ENCODE peak calls at places on chromosomes 2 and 18, in seven cellular contexts. J is breast epithelium; K is testis; W is small intestine; D is fibroblast of lung; V is CD4-positive, alpha-beta T cell; E is MM.1S. S is an unnamed sample. For H3K27me3, the result is how much of the 10 kb centered on the place peaks cover.

GRCh38 chr18:49193896-49194295 is 243.1 kb upstream of the SMAD7 start:
- DNase-seq in J (no peak), K (no peak), W (no peak), D (no peak), V (no peak), E (no peak), S (no peak)

GRCh38 chr2:20113004-20113796 is 61.8 kb upstream of the LAPTM4A start:
- DNase-seq in J (no peak), K (no peak), W (no peak), D (no peak), V (no peak), E (no peak), S (no peak)

GRCh38 chr2:41042343-41042742 is 590.5 kb upstream of the SLC8A1 start:
- DNase-seq in J (no peak), K (no peak), W (no peak), D (no peak), V (no peak), E (no peak), S (no peak)

GRCh38 chr18:36693931-36694661 is 134.7 kb downstream of the TPGS2 start:
- DNase-seq in J (no peak), K (no peak), W (peak), D (peak), V (no peak), E (no peak), S (no peak)

GRCh38 chr2:128988974-128989373 is 670.3 kb upstream of the HS6ST1 start:
- DNase-seq in J (no peak), K (no peak), W (no peak), D (no peak), V (no peak), E (no peak), S (no peak)

GRCh38 chr18:73653836-73654235 is 493.8 kb downstream of the FBXO15 start:
- DNase-seq in J (no peak), K (no peak), W (no peak), D (no peak), V (no peak), E (no peak), S (no peak)

GRCh38 chr2:144244938-144245337 is 275.0 kb downstream of the ZEB2 start:
- DNase-seq in J (no peak), K (no peak), W (no peak), D (no peak), V (no peak), E (no peak), S (no peak)

GRCh38 chr2:174350018-174350417 is 15.3 kb downstream of the SP9 start:
- DNase-seq in J (no peak), K (no peak), W (no peak), D (no peak), V (no peak), E (peak), S (no peak)

GRCh38 chr2:180657054-180657453 is 323.4 kb upstream of the UBE2E3 start:
- DNase-seq in J (no peak), K (no peak), W (peak), D (peak), V (no peak), E (no peak), S (no peak)

GRCh38 chr18:79950440-79951341 is 762 bp downstream of the SLC66A2 start:
- DNase-seq in J (no peak), K (peak), W (peak), D (peak), V (no peak), E (no peak), S (no peak)

GRCh38 chr2:220572385-220572784 is 945.0 kb downstream of the SLC4A3 start:
- DNase-seq in J (no peak), K (no peak), W (no peak), D (peak), V (no peak), E (no peak), S (no peak)

DNA sequence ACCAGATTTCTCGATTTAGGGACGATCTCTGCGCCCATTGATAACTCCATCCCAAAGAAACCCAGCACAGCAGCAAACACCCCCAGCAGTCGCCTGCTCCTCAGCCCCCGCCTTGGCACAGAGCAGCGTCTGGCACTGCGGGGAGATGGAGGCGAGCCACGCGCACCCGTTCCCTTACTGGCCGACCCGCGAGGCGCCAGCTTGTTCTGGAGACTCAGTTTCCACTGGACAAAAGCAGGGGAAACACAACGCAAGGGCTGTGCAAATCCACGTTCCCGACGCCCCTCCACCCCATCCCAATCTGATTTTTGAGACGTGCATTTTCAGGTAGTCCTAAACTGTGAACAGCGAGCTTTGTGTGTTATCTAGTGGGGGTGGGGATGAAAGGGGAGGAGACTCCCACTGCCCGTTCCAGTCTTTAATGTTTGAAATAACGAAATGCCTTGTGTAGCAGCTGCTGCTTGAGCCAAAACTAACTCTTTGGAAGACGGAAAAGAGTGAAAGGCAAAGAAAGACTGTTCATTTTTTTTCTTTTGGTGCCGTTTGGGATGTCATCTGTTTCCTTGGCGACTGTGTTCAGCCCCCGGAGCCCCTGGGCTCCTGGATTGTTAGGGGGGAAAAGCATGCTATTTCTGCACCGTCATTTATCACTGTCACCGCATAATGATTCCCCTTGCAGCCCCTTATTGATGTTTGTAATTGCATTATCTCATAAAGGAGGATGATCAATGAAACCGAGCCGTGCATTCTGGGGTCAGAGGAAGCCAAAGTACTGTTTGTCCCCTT is 143.3 kb downstream of the MEIS1 start:
- DNase-seq in J (no peak), K (no peak), W (no peak), D (no peak), V (no peak), E (no peak), S (no peak)
- H3K27me3 ChIP-seq in J (half or more), K (under half), W (under half), D (under half), V (half or more), E (under half), S (half or more)

GRCh38 chr2:70942900-70943871 is 7.5 kb downstream of the ATP6V1B1 start:
- DNase-seq in J (no peak), K (no peak), W (no peak), D (peak), V (no peak), E (no peak), S (no peak)
- H3K27me3 ChIP-seq in J (under half), K (under half), W (under half), D (under half), V (under half), E (under half), S (under half)

DNA sequence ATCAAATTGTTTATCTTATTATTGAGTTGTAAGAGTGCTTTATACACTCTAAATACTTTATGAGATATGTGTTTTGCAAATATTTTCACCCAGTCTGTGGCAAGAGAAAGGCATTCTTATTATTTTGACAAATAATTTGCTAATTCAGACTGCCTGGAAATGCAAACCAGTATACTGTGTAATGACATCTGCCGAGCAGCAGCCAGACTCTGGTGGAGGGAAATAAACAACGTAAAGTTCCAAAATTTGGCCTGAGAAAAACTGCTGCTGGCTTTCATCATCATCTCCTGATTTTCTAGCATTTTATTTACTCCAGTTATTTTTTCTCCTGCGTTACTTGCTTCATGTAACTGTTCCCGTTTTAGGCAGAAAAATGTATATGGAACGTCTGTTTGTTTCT is 161.6 kb downstream of the RNF152 start:
- DNase-seq in J (no peak), K (peak), W (no peak), D (no peak), V (no peak), E (no peak), S (no peak)
- H3K27me3 ChIP-seq in J (under half), K (under half), W (under half), D (under half), V (under half), E (under half), S (under half)

GRCh38 chr2:176193048-176193447 is 4.6 kb downstream of the HOXD1 start:
- DNase-seq in J (no peak), K (no peak), W (no peak), D (no peak), V (no peak), E (no peak), S (no peak)

GRCh38 chr2:176188218-176188968 is at the start of gene HOXD1:
- DNase-seq in J (no peak), K (peak), W (no peak), D (peak), V (no peak), E (peak), S (no peak)

GRCh38 chr2:176189666-176190641 is 1.5 kb downstream of the HOXD1 start:
- DNase-seq in J (no peak), K (no peak), W (no peak), D (no peak), V (no peak), E (no peak), S (no peak)

GRCh38 chr2:176188969-176189665 is 649 bp downstream of the HOXD1 start:
- DNase-seq in J (no peak), K (peak), W (no peak), D (no peak), V (no peak), E (no peak), S (no peak)

DNA sequence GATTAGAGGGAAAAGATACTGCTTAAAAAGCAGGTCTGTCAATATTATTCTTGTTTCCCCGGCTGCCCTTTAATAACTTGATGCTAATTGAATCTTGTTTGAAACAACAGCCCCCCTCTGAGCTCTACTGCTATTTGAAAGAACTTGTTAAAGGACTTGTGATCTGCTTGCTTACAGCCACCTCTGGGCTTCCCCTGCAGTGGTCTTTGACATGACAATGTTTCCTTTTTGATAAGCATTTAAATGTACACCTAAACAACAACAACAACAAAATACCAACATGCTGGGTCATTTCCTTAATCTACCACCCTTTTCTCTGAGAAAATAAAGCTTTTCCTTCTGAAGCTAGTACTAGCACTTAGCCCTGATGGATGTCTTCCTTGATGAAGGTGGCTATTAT is 3.9 kb downstream of the HOXD1 start:
- DNase-seq in J (no peak), K (no peak), W (no peak), D (no peak), V (no peak), E (no peak), S (no peak)
- H3K27me3 ChIP-seq in J (under half), K (under half), W (under half), D (under half), V (half or more), E (under half), S (under half)

DNA sequence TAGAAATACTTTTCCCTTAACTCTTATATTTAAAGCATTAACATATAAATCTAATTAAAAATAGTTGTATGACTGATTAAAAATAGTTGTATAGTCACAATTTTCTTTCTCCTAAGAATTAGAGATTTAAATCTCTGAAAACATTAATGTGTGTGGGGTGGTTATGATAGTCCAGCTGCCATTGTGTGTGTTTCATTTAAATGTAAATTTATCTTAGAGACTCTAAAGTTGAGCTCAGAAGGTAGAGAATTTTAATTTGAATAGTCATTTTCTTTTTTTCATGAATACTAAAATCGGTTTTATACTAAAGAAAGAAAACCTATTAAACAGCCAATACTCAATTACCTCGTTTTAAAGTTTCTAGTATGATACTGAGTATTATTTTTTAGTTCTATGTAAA is 18.6 kb downstream of the GREB1L start:
- DNase-seq in J (no peak), K (no peak), W (no peak), D (no peak), V (no peak), E (no peak), S (no peak)
- H3K27me3 ChIP-seq in J (under half), K (under half), W (under half), D (under half), V (under half), E (under half), S (under half)

DNA sequence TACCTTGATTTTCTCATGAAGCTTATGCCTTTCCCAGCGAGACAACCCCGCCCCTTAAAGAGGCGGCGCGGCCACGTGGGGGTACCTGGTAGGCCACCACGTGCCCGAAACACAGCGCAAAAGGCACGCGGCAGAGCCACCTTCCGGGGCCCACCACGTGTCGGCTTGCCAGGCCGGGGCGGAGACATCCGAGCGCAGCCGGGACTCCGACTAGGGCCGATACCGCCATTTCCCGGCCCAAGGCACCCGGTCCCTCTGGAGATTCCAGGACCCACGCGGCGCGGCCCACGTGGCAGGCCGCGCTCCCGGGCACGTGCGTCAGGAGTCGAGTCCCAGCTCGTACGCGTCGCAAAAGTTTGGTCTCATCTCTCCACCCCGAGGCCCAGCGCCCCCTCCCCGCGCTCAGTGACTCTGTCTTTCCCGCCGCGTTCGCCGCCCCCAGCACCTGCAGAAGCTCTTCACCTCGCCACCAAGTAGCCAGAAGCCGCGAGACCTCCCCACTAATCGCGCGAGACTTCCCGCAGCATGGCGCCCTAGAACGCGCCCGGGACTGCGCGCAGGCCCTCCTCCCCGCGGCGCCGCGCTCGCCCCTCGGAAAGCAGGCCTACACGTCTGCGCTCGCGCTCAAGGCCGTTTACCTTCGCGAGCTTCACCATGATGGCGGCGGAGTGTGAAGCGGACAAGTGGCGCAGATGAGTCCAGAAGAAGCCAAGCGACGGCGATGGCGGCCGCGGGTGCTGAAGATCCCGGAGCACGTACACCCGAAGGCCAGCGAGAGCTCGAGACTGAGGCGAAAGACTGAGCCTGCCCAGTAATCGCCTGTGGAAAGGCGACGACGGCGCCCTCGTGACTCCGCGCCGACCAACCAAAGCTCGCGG is at the start of gene NCL:
- DNase-seq in J (peak), K (peak), W (peak), D (peak), V (peak), E (peak), S (no peak)
- H3K27me3 ChIP-seq in J (under half), K (under half), W (under half), D (under half), V (under half), E (under half), S (under half)

GRCh38 chr2:222424281-222424728 is at the start of gene SGPP2:
- DNase-seq in J (no peak), K (peak), W (peak), D (no peak), V (no peak), E (peak), S (no peak)

GRCh38 chr2:222426836-222427130 is 2.4 kb downstream of the SGPP2 start:
- DNase-seq in J (no peak), K (no peak), W (peak), D (no peak), V (no peak), E (no peak), S (no peak)

GRCh38 chr2:222423186-222423585 is 1.2 kb upstream of the SGPP2 start:
- DNase-seq in J (no peak), K (no peak), W (no peak), D (no peak), V (no peak), E (no peak), S (no peak)

GRCh38 chr2:222423632-222424280 is 587 bp upstream of the SGPP2 start:
- DNase-seq in J (no peak), K (no peak), W (peak), D (peak), V (no peak), E (peak), S (no peak)

DNA sequence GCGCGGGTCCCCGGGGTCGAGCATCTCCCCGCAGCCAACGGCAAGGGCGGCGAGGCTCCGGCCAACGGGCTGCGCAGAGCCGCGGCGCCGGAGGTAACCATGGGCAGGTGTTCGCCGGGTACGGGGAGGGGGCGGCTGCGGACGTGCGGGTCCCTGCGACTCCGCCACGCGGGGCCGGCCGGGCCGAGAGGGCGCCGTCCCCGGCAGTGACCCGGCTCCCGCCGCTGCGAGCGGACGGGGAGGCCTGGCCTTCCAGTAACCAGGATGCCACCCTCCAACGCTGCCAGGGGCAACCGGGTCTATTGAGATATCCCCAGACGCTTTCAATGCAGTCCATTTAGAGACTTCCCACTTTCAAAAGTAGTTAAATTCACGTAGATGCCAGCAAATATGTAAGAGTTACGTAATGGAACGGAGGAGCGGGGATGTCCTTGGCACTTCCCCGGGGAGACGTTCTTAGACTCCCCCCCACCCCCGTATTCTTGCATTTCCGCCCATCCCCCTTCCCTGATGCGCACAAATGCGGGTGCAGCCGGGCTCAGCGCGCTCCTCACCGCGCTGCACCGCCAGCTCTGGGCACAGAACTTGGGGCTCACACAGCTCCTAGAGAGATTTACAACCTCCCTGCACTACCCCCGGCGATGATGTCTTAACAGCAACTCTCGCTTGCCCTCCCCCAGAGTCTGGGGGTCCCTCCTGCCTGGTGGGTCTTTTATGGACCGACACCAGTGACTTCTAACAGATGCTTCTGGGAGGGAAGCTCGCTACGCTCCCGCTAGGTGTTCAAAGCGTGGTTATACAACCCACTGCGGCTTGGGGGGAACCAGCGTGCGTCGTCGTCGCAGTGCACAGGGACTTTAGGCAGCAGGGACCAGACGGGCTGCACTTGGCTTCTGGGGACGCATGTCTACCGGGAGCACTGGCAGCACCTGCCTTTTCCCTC is 657 bp downstream of the SGPP2 start:
- DNase-seq in J (no peak), K (peak), W (peak), D (no peak), V (no peak), E (peak), S (no peak)
- H3K27me3 ChIP-seq in J (under half), K (under half), W (under half), D (under half), V (under half), E (under half), S (under half)

GRCh38 chr18:57423821-57424220 is 11.4 kb upstream of the ONECUT2 start:
- DNase-seq in J (no peak), K (no peak), W (no peak), D (no peak), V (no peak), E (no peak), S (no peak)

GRCh38 chr18:57428221-57429150 is 6.7 kb upstream of the ONECUT2 start:
- DNase-seq in J (no peak), K (peak), W (peak), D (no peak), V (no peak), E (no peak), S (no peak)

GRCh38 chr18:57427429-57428181 is 7.6 kb upstream of the ONECUT2 start:
- DNase-seq in J (no peak), K (peak), W (peak), D (no peak), V (no peak), E (no peak), S (no peak)

GRCh38 chr18:57425096-57425495 is 10.1 kb upstream of the ONECUT2 start:
- DNase-seq in J (no peak), K (no peak), W (no peak), D (no peak), V (no peak), E (no peak), S (no peak)

GRCh38 chr18:57426187-57426586 is 9.0 kb upstream of the ONECUT2 start:
- DNase-seq in J (no peak), K (no peak), W (no peak), D (no peak), V (no peak), E (peak), S (no peak)
- H3K27me3 ChIP-seq in J (half or more), K (under half), W (under half), D (under half), V (half or more), E (under half), S (under half)

GRCh38 chr2:74597456-74597855 is 42.9 kb downstream of the DOK1 start:
- DNase-seq in J (no peak), K (no peak), W (peak), D (no peak), V (no peak), E (no peak), S (no peak)

GRCh38 chr2:74593826-74594467 is 39.4 kb downstream of the DOK1 start:
- DNase-seq in J (no peak), K (no peak), W (peak), D (peak), V (no peak), E (no peak), S (no peak)

GRCh38 chr2:74599676-74600075 is 45.2 kb downstream of the DOK1 start:
- DNase-seq in J (no peak), K (no peak), W (no peak), D (no peak), V (no peak), E (no peak), S (no peak)

GRCh38 chr2:74596584-74596983 is 42.1 kb downstream of the DOK1 start:
- DNase-seq in J (no peak), K (no peak), W (no peak), D (no peak), V (no peak), E (no peak), S (no peak)
- H3K27me3 ChIP-seq in J (under half), K (under half), W (under half), D (under half), V (under half), E (under half), S (under half)